ENCODE peak calls at places on chromosomes 11 and 22, in ten cellular contexts. One of them, this sample, is unnamed.

GRCh38 chr11:72602250-72602904 is 71.8 kb downstream of the PDE2A start:
- DNase-seq in GM12891: no peak
- DNase-seq in HCT116: no peak
- DNase-seq in SK-N-MC: no peak
- DNase-seq in breast epithelium: no peak
- DNase-seq in HepG2: no peak
- DNase-seq in sigmoid colon: no peak
- DNase-seq in transverse colon: peak; percentile 47
- DNase-seq in suprapubic skin: no peak
- DNase-seq in GM23338: no peak
- DNase-seq in this sample: no peak

GRCh38 chr11:101008961-101009684 is 120.5 kb downstream of the PGR start:
- DNase-seq in GM23338: no peak
- DNase-seq in sigmoid colon: no peak
- DNase-seq in transverse colon: no peak
- DNase-seq in breast epithelium: no peak
- DNase-seq in suprapubic skin: no peak
- DNase-seq in HepG2: no peak
- DNase-seq in SK-N-MC: no peak
- DNase-seq in HCT116: no peak
- DNase-seq in GM12891: no peak
- DNase-seq in this sample: no peak

GRCh38 chr22:46008291-46008690 is 31.3 kb upstream of the WNT7B start:
- DNase-seq in breast epithelium: no peak
- DNase-seq in GM23338: no peak
- DNase-seq in transverse colon: no peak
- DNase-seq in HepG2: no peak
- DNase-seq in sigmoid colon: no peak
- DNase-seq in SK-N-MC: no peak
- DNase-seq in suprapubic skin: no peak
- DNase-seq in HCT116: no peak
- DNase-seq in GM12891: no peak
- DNase-seq in this sample: no peak

GRCh38 chr11:64918056-64918455 is 1.0 kb upstream of the ATG2A start:
- DNase-seq in HCT116: no peak
- DNase-seq in HepG2: peak; percentile 16
- DNase-seq in SK-N-MC: peak; percentile 42
- DNase-seq in transverse colon: no peak
- DNase-seq in GM23338: peak; percentile 43
- DNase-seq in breast epithelium: no peak
- DNase-seq in suprapubic skin: no peak
- DNase-seq in sigmoid colon: peak; percentile 60
- DNase-seq in GM12891: no peak
- DNase-seq in this sample: no peak

GRCh38 chr22:49395617-49396016 is 432.1 kb downstream of the BRD1 start:
- DNase-seq in transverse colon: no peak
- DNase-seq in suprapubic skin: peak; percentile 31
- DNase-seq in GM23338: no peak
- DNase-seq in HCT116: no peak
- DNase-seq in GM12891: no peak
- DNase-seq in HepG2: no peak
- DNase-seq in SK-N-MC: no peak
- DNase-seq in sigmoid colon: peak; percentile 10
- DNase-seq in breast epithelium: no peak
- DNase-seq in this sample: no peak

GRCh38 chr22:45597460-45598192 is 74.0 kb upstream of the ATXN10 start:
- DNase-seq in HepG2: peak; percentile 86
- DNase-seq in breast epithelium: no peak
- DNase-seq in HCT116: no peak
- DNase-seq in GM23338: no peak
- DNase-seq in suprapubic skin: no peak
- DNase-seq in SK-N-MC: no peak
- DNase-seq in transverse colon: no peak
- DNase-seq in GM12891: no peak
- DNase-seq in sigmoid colon: no peak
- DNase-seq in this sample: no peak

GRCh38 chr22:45240137-45240809 is 421 bp downstream of the KIAA0930 start:
- DNase-seq in HepG2: no peak
- DNase-seq in breast epithelium: no peak
- DNase-seq in HCT116: no peak
- DNase-seq in GM23338: peak; percentile 53
- DNase-seq in SK-N-MC: no peak
- DNase-seq in GM12891: no peak
- DNase-seq in suprapubic skin: no peak
- DNase-seq in sigmoid colon: no peak
- DNase-seq in transverse colon: peak; percentile 35
- DNase-seq in this sample: no peak

GRCh38 chr11:78694152-78694551 is 119.5 kb upstream of the NARS2 start:
- DNase-seq in GM12891: no peak
- DNase-seq in transverse colon: no peak
- DNase-seq in SK-N-MC: no peak
- DNase-seq in sigmoid colon: no peak
- DNase-seq in suprapubic skin: no peak
- DNase-seq in breast epithelium: no peak
- DNase-seq in HCT116: no peak
- DNase-seq in GM23338: no peak
- DNase-seq in HepG2: no peak
- DNase-seq in this sample: no peak

GRCh38 chr22:25602924-25603323 is 38.4 kb downstream of the GRK3 start:
- DNase-seq in HCT116: peak; percentile 4
- DNase-seq in GM12891: no peak
- DNase-seq in breast epithelium: no peak
- DNase-seq in sigmoid colon: no peak
- DNase-seq in GM23338: no peak
- DNase-seq in SK-N-MC: no peak
- DNase-seq in HepG2: no peak
- DNase-seq in suprapubic skin: no peak
- DNase-seq in transverse colon: no peak
- DNase-seq in this sample: no peak

GRCh38 chr11:31943056-31943780 is 132.1 kb upstream of the PAX6 start:
- DNase-seq in HepG2: no peak
- DNase-seq in breast epithelium: no peak
- DNase-seq in HCT116: no peak
- DNase-seq in transverse colon: no peak
- DNase-seq in GM23338: peak; percentile 20
- DNase-seq in GM12891: no peak
- DNase-seq in suprapubic skin: no peak
- DNase-seq in sigmoid colon: no peak
- DNase-seq in SK-N-MC: no peak
- DNase-seq in this sample: no peak

DNA sequence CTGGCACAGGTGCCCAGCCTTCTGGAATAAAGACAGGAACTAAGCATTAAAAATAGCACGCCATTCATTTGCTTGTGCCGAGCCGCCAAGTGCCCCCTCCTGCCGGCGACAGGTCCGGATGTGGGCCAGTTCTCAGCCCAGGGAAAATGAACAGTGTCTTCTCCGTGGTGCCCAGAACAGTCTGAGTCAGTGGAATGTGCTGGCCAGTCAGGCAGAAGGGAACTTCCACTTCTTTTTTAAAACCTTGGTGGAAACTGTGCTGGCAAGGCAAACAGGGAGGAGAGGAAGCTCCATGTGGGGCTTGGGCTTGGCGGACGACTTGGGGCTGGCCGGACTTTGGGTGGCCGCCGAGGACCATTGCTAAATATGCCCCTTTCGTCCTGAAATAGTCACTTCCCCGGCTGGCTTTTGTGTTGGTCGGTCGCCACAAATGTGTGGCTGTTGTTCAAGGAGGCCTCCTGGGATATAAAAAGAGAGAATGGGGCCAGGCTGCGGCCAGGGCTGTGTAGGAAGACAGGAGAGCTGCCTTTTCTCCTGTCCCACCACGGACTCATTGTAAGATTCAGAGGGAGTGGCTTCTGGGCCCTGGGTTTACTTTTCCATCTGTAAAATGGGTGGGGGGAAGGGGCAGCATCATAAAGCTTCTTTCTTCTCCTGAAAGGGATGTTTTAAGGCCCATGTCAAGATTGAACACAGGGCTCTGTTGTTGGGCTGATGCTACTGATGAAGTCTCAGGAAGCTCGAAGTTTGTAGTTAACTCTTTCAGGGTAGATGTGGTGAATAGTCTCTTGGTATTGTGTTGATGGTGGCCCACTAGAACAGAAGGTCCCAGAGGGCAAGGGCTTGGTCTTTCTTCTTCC is 101.0 kb downstream of the PTPRJ start:
- DNase-seq in HCT116: no peak
- DNase-seq in GM23338: no peak
- DNase-seq in transverse colon: no peak
- DNase-seq in GM12891: no peak
- DNase-seq in breast epithelium: peak; percentile 36
- DNase-seq in sigmoid colon: peak; percentile 78
- DNase-seq in HepG2: no peak
- DNase-seq in suprapubic skin: peak; percentile 66
- DNase-seq in SK-N-MC: no peak
- DNase-seq in this sample: no peak
- TF ChIP-seq POLR2AphosphoS5 in HCT116: no peak
- TF ChIP-seq POLR2AphosphoS5 in GM23338: no peak
- TF ChIP-seq POLR2AphosphoS5 in transverse colon: no peak
- TF ChIP-seq POLR2AphosphoS5 in GM12891: no peak
- TF ChIP-seq POLR2AphosphoS5 in breast epithelium: peak; percentile 9
- TF ChIP-seq POLR2AphosphoS5 in sigmoid colon: no peak
- TF ChIP-seq POLR2AphosphoS5 in HepG2: no peak
- TF ChIP-seq POLR2AphosphoS5 in suprapubic skin: no peak
- TF ChIP-seq POLR2AphosphoS5 in SK-N-MC: no peak
- TF ChIP-seq POLR2AphosphoS5 in this sample: no peak

DNA sequence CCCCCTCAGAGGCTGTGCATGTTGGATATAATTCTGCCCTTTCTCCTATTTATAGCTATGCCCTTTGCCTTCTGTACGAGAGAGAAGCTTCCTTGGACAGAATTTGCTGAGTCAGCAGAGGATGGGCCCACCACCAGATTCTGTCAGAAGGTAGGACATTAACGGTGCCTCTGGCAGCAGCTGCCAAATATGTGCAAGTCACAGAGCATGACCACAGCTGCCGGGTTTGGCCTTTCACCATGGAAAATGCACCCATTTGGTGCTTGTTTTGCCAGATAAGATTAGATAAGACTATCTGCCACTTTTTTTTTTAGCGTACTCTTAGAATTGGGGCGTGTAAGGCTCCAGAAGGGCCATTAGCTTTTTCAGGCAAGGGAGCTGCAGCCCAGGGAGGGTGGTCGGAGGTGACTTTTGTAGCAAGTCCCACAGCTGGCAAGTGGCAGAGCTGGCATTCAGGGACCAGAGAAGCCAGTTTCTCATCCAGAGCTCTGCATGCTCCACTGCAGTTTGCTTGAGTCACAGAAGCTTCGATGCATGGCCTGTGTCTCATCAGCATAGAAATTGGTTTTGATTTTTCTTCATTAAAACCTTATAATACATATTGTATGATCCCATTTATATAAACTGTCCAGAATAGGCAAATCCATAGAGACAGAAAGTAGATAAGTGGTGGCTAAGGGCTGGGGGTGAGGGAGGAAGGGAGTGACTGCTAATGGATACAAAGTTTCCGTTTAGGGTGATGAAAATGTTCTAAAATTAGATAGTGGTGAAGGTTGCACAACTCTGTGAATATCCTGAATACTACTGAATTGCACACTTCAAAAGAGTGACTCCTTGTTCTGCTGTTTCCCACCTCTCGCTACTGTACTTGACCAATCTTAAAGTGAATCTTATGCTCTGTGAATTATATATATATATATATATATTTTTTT is 15.8 kb downstream of the UPB1 start:
- DNase-seq in GM12891: no peak
- DNase-seq in HepG2: peak; percentile 51
- DNase-seq in transverse colon: no peak
- DNase-seq in suprapubic skin: no peak
- DNase-seq in breast epithelium: no peak
- DNase-seq in SK-N-MC: no peak
- DNase-seq in sigmoid colon: no peak
- DNase-seq in GM23338: no peak
- DNase-seq in HCT116: no peak
- DNase-seq in this sample: no peak
- TF ChIP-seq POLR2AphosphoS5 in GM12891: no peak
- TF ChIP-seq POLR2AphosphoS5 in HepG2: no peak
- TF ChIP-seq POLR2AphosphoS5 in transverse colon: no peak
- TF ChIP-seq POLR2AphosphoS5 in suprapubic skin: no peak
- TF ChIP-seq POLR2AphosphoS5 in breast epithelium: no peak
- TF ChIP-seq POLR2AphosphoS5 in SK-N-MC: no peak
- TF ChIP-seq POLR2AphosphoS5 in sigmoid colon: no peak
- TF ChIP-seq POLR2AphosphoS5 in GM23338: no peak
- TF ChIP-seq POLR2AphosphoS5 in HCT116: no peak
- TF ChIP-seq POLR2AphosphoS5 in this sample: no peak

GRCh38 chr22:23225724-23226496 is 45.6 kb downstream of the BCR start:
- DNase-seq in HepG2: no peak
- DNase-seq in GM12891: no peak
- DNase-seq in suprapubic skin: no peak
- DNase-seq in SK-N-MC: no peak
- DNase-seq in sigmoid colon: no peak
- DNase-seq in breast epithelium: no peak
- DNase-seq in HCT116: no peak
- DNase-seq in GM23338: no peak
- DNase-seq in transverse colon: peak; percentile 77
- DNase-seq in this sample: no peak
- TF ChIP-seq POLR2AphosphoS5 in HepG2: no peak
- TF ChIP-seq POLR2AphosphoS5 in GM12891: no peak
- TF ChIP-seq POLR2AphosphoS5 in suprapubic skin: peak; percentile 9
- TF ChIP-seq POLR2AphosphoS5 in SK-N-MC: no peak
- TF ChIP-seq POLR2AphosphoS5 in sigmoid colon: no peak
- TF ChIP-seq POLR2AphosphoS5 in breast epithelium: no peak
- TF ChIP-seq POLR2AphosphoS5 in HCT116: no peak
- TF ChIP-seq POLR2AphosphoS5 in GM23338: no peak
- TF ChIP-seq POLR2AphosphoS5 in transverse colon: no peak
- TF ChIP-seq POLR2AphosphoS5 in this sample: no peak

GRCh38 chr11:124799384-124800225 is 601 bp downstream of the MSANTD2 start:
- DNase-seq in transverse colon: peak; percentile 41
- DNase-seq in breast epithelium: no peak
- DNase-seq in HCT116: no peak
- DNase-seq in GM23338: peak; percentile 65
- DNase-seq in suprapubic skin: peak; percentile 69
- DNase-seq in SK-N-MC: no peak
- DNase-seq in HepG2: no peak
- DNase-seq in sigmoid colon: peak; percentile 72
- DNase-seq in GM12891: peak; percentile 41
- DNase-seq in this sample: peak; percentile 38

GRCh38 chr11:124800226-124800929 is at the start of gene MSANTD2:
- DNase-seq in HepG2: peak; percentile 46
- DNase-seq in GM12891: peak; percentile 77
- DNase-seq in GM23338: peak; percentile 90
- DNase-seq in SK-N-MC: no peak
- DNase-seq in breast epithelium: peak; percentile 50
- DNase-seq in suprapubic skin: peak; percentile 85
- DNase-seq in sigmoid colon: peak; percentile 91
- DNase-seq in transverse colon: peak; percentile 83
- DNase-seq in HCT116: peak; percentile 42
- DNase-seq in this sample: peak; percentile 61

GRCh38 chr11:124801636-124802312 is 1.6 kb upstream of the MSANTD2 start:
- DNase-seq in SK-N-MC: no peak
- DNase-seq in HCT116: no peak
- DNase-seq in GM23338: no peak
- DNase-seq in transverse colon: no peak
- DNase-seq in HepG2: no peak
- DNase-seq in GM12891: no peak
- DNase-seq in suprapubic skin: no peak
- DNase-seq in breast epithelium: no peak
- DNase-seq in sigmoid colon: no peak
- DNase-seq in this sample: no peak

GRCh38 chr11:124798991-124799383 is 1.2 kb downstream of the MSANTD2 start:
- DNase-seq in GM23338: peak; percentile 56
- DNase-seq in HCT116: no peak
- DNase-seq in transverse colon: peak; percentile 11
- DNase-seq in GM12891: no peak
- DNase-seq in suprapubic skin: no peak
- DNase-seq in SK-N-MC: no peak
- DNase-seq in breast epithelium: no peak
- DNase-seq in HepG2: no peak
- DNase-seq in sigmoid colon: no peak
- DNase-seq in this sample: no peak

GRCh38 chr11:124801014-124801413 is 808 bp upstream of the MSANTD2 start:
- DNase-seq in HepG2: no peak
- DNase-seq in SK-N-MC: no peak
- DNase-seq in GM23338: no peak
- DNase-seq in sigmoid colon: no peak
- DNase-seq in transverse colon: no peak
- DNase-seq in suprapubic skin: no peak
- DNase-seq in GM12891: no peak
- DNase-seq in breast epithelium: no peak
- DNase-seq in HCT116: no peak
- DNase-seq in this sample: no peak
- TF ChIP-seq POLR2AphosphoS5 in HepG2: no peak
- TF ChIP-seq POLR2AphosphoS5 in SK-N-MC: no peak
- TF ChIP-seq POLR2AphosphoS5 in GM23338: no peak
- TF ChIP-seq POLR2AphosphoS5 in sigmoid colon: no peak
- TF ChIP-seq POLR2AphosphoS5 in transverse colon: no peak
- TF ChIP-seq POLR2AphosphoS5 in suprapubic skin: no peak
- TF ChIP-seq POLR2AphosphoS5 in GM12891: no peak
- TF ChIP-seq POLR2AphosphoS5 in breast epithelium: no peak
- TF ChIP-seq POLR2AphosphoS5 in HCT116: no peak
- TF ChIP-seq POLR2AphosphoS5 in this sample: no peak

This sample was measured in GM12892.